ENCODE peak calls at places on chromosomes 3 and 15, in eight cellular contexts. B is NCI-H2171; G is activated T-cell treated with anti-CD3 and anti-CD28 coated beads, Interleukin-2, amount 50 U/mL, for 72 hours; U is natural killer cell; E is WTC11; D is spleen; T is epithelial cell of esophagus; C is GM23338. P is an unnamed sample.

GRCh38 chr3:40800343-40800742 is 275.6 kb downstream of the ZNF621 start:
- DNase-seq in B (no peak), G (no peak), U (no peak), E (no peak), D (no peak), T (peak; percentile 87), C (peak; percentile 21), P (no peak)

GRCh38 chr3:159732172-159733111 is 256.2 kb upstream of the IL12A start:
- DNase-seq in B (no peak), G (no peak), U (no peak), E (peak; percentile 57), D (no peak), T (peak; percentile 64), C (peak; percentile 80), P (no peak)

GRCh38 chr3:47009225-47010049 is 30.0 kb downstream of the NBEAL2 start:
- DNase-seq in B (peak; percentile 31), G (peak; percentile 89), U (peak; percentile 84), E (peak; percentile 83), D (peak; percentile 95), T (peak; percentile 83), C (peak; percentile 89), P (no peak)

GRCh38 chr3:11878837-11879236 is 32.2 kb upstream of the TAMM41 start:
- DNase-seq in B (no peak), G (no peak), U (no peak), E (no peak), D (no peak), T (no peak), C (peak; percentile 36), P (no peak)

GRCh38 chr3:147816770-147817169 is 407.6 kb downstream of the ZIC1 start:
- DNase-seq in B (no peak), G (no peak), U (no peak), E (no peak), D (no peak), T (peak; percentile 9), C (no peak), P (no peak)

GRCh38 chr15:84737005-84737404 is 11.4 kb upstream of the ZNF592 start:
- DNase-seq in B (no peak), G (no peak), U (no peak), E (no peak), D (no peak), T (no peak), C (no peak), P (no peak)

GRCh38 chr15:38828031-38828532 is 263.5 kb upstream of the RASGRP1 start:
- DNase-seq in B (no peak), G (no peak), U (no peak), E (no peak), D (no peak), T (no peak), C (no peak), P (no peak)

GRCh38 chr15:67997996-67998395 is 56.1 kb upstream of the PIAS1 start:
- DNase-seq in B (no peak), G (no peak), U (no peak), E (no peak), D (no peak), T (peak; percentile 94), C (no peak), P (no peak)

GRCh38 chr3:17033516-17034168 is 148.9 kb downstream of the PLCL2 start:
- DNase-seq in B (no peak), G (no peak), U (peak; percentile 24), E (no peak), D (no peak), T (no peak), C (no peak), P (no peak)

GRCh38 chr3:53890726-53891499 is 746 bp downstream of the SELENOK start:
- DNase-seq in B (no peak), G (peak; percentile 49), U (no peak), E (no peak), D (no peak), T (peak; percentile 77), C (peak; percentile 69), P (no peak)

GRCh38 chr3:2792432-2792831 is 317.7 kb downstream of the IL5RA start:
- DNase-seq in B (no peak), G (no peak), U (no peak), E (no peak), D (no peak), T (no peak), C (no peak), P (no peak)

GRCh38 chr15:92665100-92665555 is 9.6 kb upstream of the FAM174B start:
- DNase-seq in B (no peak), G (no peak), U (no peak), E (no peak), D (no peak), T (no peak), C (no peak), P (peak; percentile 76)

GRCh38 chr3:15932348-15933300 is 134.8 kb upstream of the ANKRD28 start:
- DNase-seq in B (no peak), G (no peak), U (no peak), E (no peak), D (no peak), T (no peak), C (no peak), P (no peak)

GRCh38 chr3:54283470-54283869 is 161.1 kb downstream of the CACNA2D3 start:
- DNase-seq in B (no peak), G (no peak), U (no peak), E (no peak), D (no peak), T (no peak), C (no peak), P (no peak)

GRCh38 chr15:72288291-72288690 is 15.9 kb upstream of the PARP6 start:
- DNase-seq in B (no peak), G (no peak), U (no peak), E (no peak), D (no peak), T (no peak), C (no peak), P (no peak)

GRCh38 chr15:51386960-51387698 is 45.7 kb downstream of the GLDN start:
- DNase-seq in B (no peak), G (no peak), U (no peak), E (no peak), D (no peak), T (no peak), C (no peak), P (no peak)

GRCh38 chr3:13282528-13282985 is 137.6 kb downstream of the NUP210 start:
- DNase-seq in B (no peak), G (peak; percentile 4), U (no peak), E (peak; percentile 48), D (peak; percentile 72), T (no peak), C (peak; percentile 64), P (no peak)

GRCh38 chr3:23698652-23699313 is 107.0 kb upstream of the UBE2E1 start:
- DNase-seq in B (no peak), G (no peak), U (no peak), E (no peak), D (no peak), T (peak; percentile 6), C (no peak), P (no peak)

GRCh38 chr3:30078736-30079135 is 527.7 kb upstream of the TGFBR2 start:
- DNase-seq in B (no peak), G (no peak), U (no peak), E (no peak), D (no peak), T (peak; percentile 94), C (no peak), P (no peak)

GRCh38 chr3:188185717-188186236 is 31.8 kb downstream of the LPP start:
- DNase-seq in B (no peak), G (no peak), U (no peak), E (no peak), D (peak; percentile 78), T (peak; percentile 60), C (no peak), P (no peak)

GRCh38 chr3:197364410-197365071 is 66.1 kb upstream of the DLG1 start:
- DNase-seq in B (no peak), G (no peak), U (no peak), E (no peak), D (no peak), T (peak; percentile 72), C (no peak), P (no peak)

GRCh38 chr3:4421121-4421520 is 45.9 kb downstream of the SUMF1 start:
- DNase-seq in B (no peak), G (peak; percentile 51), U (no peak), E (no peak), D (no peak), T (peak; percentile 89), C (no peak), P (no peak)

GRCh38 chr15:69945729-69946128 is 152.0 kb downstream of the TLE3 start:
- DNase-seq in B (no peak), G (no peak), U (no peak), E (no peak), D (no peak), T (no peak), C (no peak), P (no peak)

GRCh38 chr3:101567528-101568317 is 6.1 kb downstream of the TRMT10C start:
- DNase-seq in B (no peak), G (peak; percentile 48), U (no peak), E (no peak), D (no peak), T (no peak), C (no peak), P (no peak)

GRCh38 chr3:98732239-98733054 is 30.7 kb upstream of the ST3GAL6 start:
- DNase-seq in B (peak; percentile 26), G (peak; percentile 18), U (no peak), E (peak; percentile 65), D (peak; percentile 86), T (peak; percentile 52), C (peak; percentile 78), P (no peak)

GRCh38 chr3:55615694-55616310 is 128.7 kb upstream of the WNT5A start:
- DNase-seq in B (no peak), G (no peak), U (no peak), E (peak; percentile 56), D (no peak), T (peak; percentile 21), C (peak; percentile 76), P (no peak)

GRCh38 chr3:10507331-10507730 is 1.9 kb upstream of the ATP2B2 start:
- DNase-seq in B (no peak), G (no peak), U (no peak), E (no peak), D (no peak), T (no peak), C (no peak), P (no peak)

GRCh38 chr3:45564172-45564571 is 30.4 kb upstream of the LIMD1 start:
- DNase-seq in B (no peak), G (no peak), U (no peak), E (no peak), D (no peak), T (no peak), C (no peak), P (no peak)

P was measured in vagina.